ENCODE peak calls at places on chromosomes 1 and 21, in four cellular contexts. F is caudate nucleus, H is AML-193, D is Karpas-422. N is an unnamed sample.
A peak's percentile ranks its signal among the peaks of the same experiment; 100 is the strongest.

GRCh38 chr1:240284656-240285427 is 193.2 kb downstream of the FMN2 start:
- DNase-seq in D (no peak), H (no peak), F (no peak), N (no peak)

GRCh38 chr1:156082111-156083091 is at the start of gene MEX3A:
- DNase-seq in F (peak; percentile 58), H (peak; percentile 30), D (peak; percentile 85), N (peak; percentile 89)

GRCh38 chr21:21831036-21831435 is 832.8 kb downstream of the NCAM2 start:
- DNase-seq in D (no peak), H (no peak), F (no peak), N (no peak)

GRCh38 chr1:3609016-3609768 is 2.1 kb downstream of the MEGF6 start:
- DNase-seq in D (no peak), F (no peak), H (peak; percentile 12), N (no peak)

GRCh38 chr1:27135920-27136551 is 18.9 kb downstream of the SLC9A1 start:
- DNase-seq in D (no peak), H (no peak), F (no peak), N (peak; percentile 45)

GRCh38 chr1:244303610-244303969 is 148.1 kb downstream of the ADSS2 start:
- DNase-seq in H (no peak), F (no peak), D (no peak), N (no peak)

GRCh38 chr1:197358959-197359358 is 90.9 kb downstream of the CRB1 start:
- DNase-seq in H (no peak), D (no peak), F (no peak), N (no peak)

GRCh38 chr1:192475970-192476369 is 99.6 kb upstream of the RGS1 start:
- DNase-seq in H (no peak), F (no peak), D (no peak), N (no peak)

GRCh38 chr21:28639742-28640141 is 352.9 kb downstream of the LTN1 start:
- DNase-seq in F (no peak), D (peak; percentile 2), H (no peak), N (no peak)